ENCODE peak calls at places on chromosome 21, in four cellular contexts. One of them, this sample, is unnamed.

GRCh38 chr21:42559326-42559725 is 45.7 kb downstream of the SLC37A1 start:
- DNase-seq in neural crest cell: no peak
- DNase-seq in T-cell: no peak
- DNase-seq in activated CD4-positive, alpha-beta T cell treated with anti-CD3 and anti-CD28 coated beads, Interleukin-2, amount 50 U/mL, for 1 hour: no peak
- DNase-seq in this sample: no peak

GRCh38 chr21:41689289-41689583 is 77.6 kb downstream of the RIPK4 start:
- DNase-seq in neural crest cell: no peak
- DNase-seq in T-cell: no peak
- DNase-seq in activated CD4-positive, alpha-beta T cell treated with anti-CD3 and anti-CD28 coated beads, Interleukin-2, amount 50 U/mL, for 1 hour: no peak
- DNase-seq in this sample: no peak

GRCh38 chr21:45286671-45287437 is 841 bp downstream of the POFUT2 start:
- DNase-seq in neural crest cell: peak
- DNase-seq in T-cell: no peak
- DNase-seq in activated CD4-positive, alpha-beta T cell treated with anti-CD3 and anti-CD28 coated beads, Interleukin-2, amount 50 U/mL, for 1 hour: no peak
- DNase-seq in this sample: no peak

GRCh38 chr21:34510148-34511142 is 1.6 kb downstream of the KCNE1 start:
- DNase-seq in neural crest cell: peak
- DNase-seq in T-cell: no peak
- DNase-seq in activated CD4-positive, alpha-beta T cell treated with anti-CD3 and anti-CD28 coated beads, Interleukin-2, amount 50 U/mL, for 1 hour: no peak
- DNase-seq in this sample: peak

GRCh38 chr21:45836694-45837670 is 144.6 kb upstream of the COL6A1 start:
- DNase-seq in neural crest cell: no peak
- DNase-seq in T-cell: no peak
- DNase-seq in activated CD4-positive, alpha-beta T cell treated with anti-CD3 and anti-CD28 coated beads, Interleukin-2, amount 50 U/mL, for 1 hour: no peak
- DNase-seq in this sample: no peak

GRCh38 chr21:43602277-43603229 is 56.7 kb downstream of the HSF2BP start:
- DNase-seq in neural crest cell: no peak
- DNase-seq in T-cell: no peak
- DNase-seq in activated CD4-positive, alpha-beta T cell treated with anti-CD3 and anti-CD28 coated beads, Interleukin-2, amount 50 U/mL, for 1 hour: no peak
- DNase-seq in this sample: no peak

GRCh38 chr21:46151989-46152938 is 3.1 kb downstream of the FTCD start:
- DNase-seq in neural crest cell: no peak
- DNase-seq in T-cell: no peak
- DNase-seq in activated CD4-positive, alpha-beta T cell treated with anti-CD3 and anti-CD28 coated beads, Interleukin-2, amount 50 U/mL, for 1 hour: no peak
- DNase-seq in this sample: no peak

GRCh38 chr21:42376338-42376982 is 10.1 kb upstream of the TFF1 start:
- DNase-seq in neural crest cell: no peak
- DNase-seq in T-cell: no peak
- DNase-seq in activated CD4-positive, alpha-beta T cell treated with anti-CD3 and anti-CD28 coated beads, Interleukin-2, amount 50 U/mL, for 1 hour: no peak
- DNase-seq in this sample: no peak

GRCh38 chr21:42646836-42647235 is 6.6 kb upstream of the PDE9A start:
- DNase-seq in neural crest cell: no peak
- DNase-seq in T-cell: no peak
- DNase-seq in activated CD4-positive, alpha-beta T cell treated with anti-CD3 and anti-CD28 coated beads, Interleukin-2, amount 50 U/mL, for 1 hour: no peak
- DNase-seq in this sample: no peak

GRCh38 chr21:36291509-36291908 is 28.5 kb upstream of the MORC3 start:
- DNase-seq in neural crest cell: no peak
- DNase-seq in T-cell: no peak
- DNase-seq in activated CD4-positive, alpha-beta T cell treated with anti-CD3 and anti-CD28 coated beads, Interleukin-2, amount 50 U/mL, for 1 hour: no peak
- DNase-seq in this sample: no peak

GRCh38 chr21:38683222-38683621 is 122.5 kb upstream of the ETS2 start:
- DNase-seq in neural crest cell: no peak
- DNase-seq in T-cell: no peak
- DNase-seq in activated CD4-positive, alpha-beta T cell treated with anti-CD3 and anti-CD28 coated beads, Interleukin-2, amount 50 U/mL, for 1 hour: no peak
- DNase-seq in this sample: no peak

GRCh38 chr21:36464590-36464989 is 15.3 kb downstream of the CLDN14 start:
- DNase-seq in neural crest cell: no peak
- DNase-seq in T-cell: no peak
- DNase-seq in activated CD4-positive, alpha-beta T cell treated with anti-CD3 and anti-CD28 coated beads, Interleukin-2, amount 50 U/mL, for 1 hour: no peak
- DNase-seq in this sample: no peak

GRCh38 chr21:46083271-46084040 is 14.5 kb upstream of the COL6A2 start:
- DNase-seq in neural crest cell: no peak
- DNase-seq in T-cell: no peak
- DNase-seq in activated CD4-positive, alpha-beta T cell treated with anti-CD3 and anti-CD28 coated beads, Interleukin-2, amount 50 U/mL, for 1 hour: no peak
- DNase-seq in this sample: peak

GRCh38 chr21:26966978-26967913 is at the start of gene ADAMTS5:
- DNase-seq in neural crest cell: peak
- DNase-seq in T-cell: no peak
- DNase-seq in activated CD4-positive, alpha-beta T cell treated with anti-CD3 and anti-CD28 coated beads, Interleukin-2, amount 50 U/mL, for 1 hour: no peak
- DNase-seq in this sample: peak

GRCh38 chr21:26715878-26716506 is 129.2 kb downstream of the ADAMTS1 start:
- DNase-seq in neural crest cell: peak
- DNase-seq in T-cell: no peak
- DNase-seq in activated CD4-positive, alpha-beta T cell treated with anti-CD3 and anti-CD28 coated beads, Interleukin-2, amount 50 U/mL, for 1 hour: peak
- DNase-seq in this sample: peak

This sample was measured in HEK293T.